ENCODE peak calls at places on chromosomes 6 and 20, in eight cellular contexts. E, R, M, V, Q, L, J and U are unnamed samples.

GRCh38 chr20:1946762-1947534 is 46.9 kb downstream of the PDYN start:
- DNase-seq in J (no peak), Q (no peak), M (peak), E (no peak), V (no peak), R (no peak), L (peak), U (peak)

GRCh38 chr6:108946695-108947094 is 98.5 kb downstream of the ARMC2 start:
- DNase-seq in M (peak), E (no peak), Q (no peak), V (no peak), R (no peak), J (no peak), L (no peak), U (no peak)

GRCh38 chr6:119612871-119613515 is 263.4 kb upstream of the MAN1A1 start:
- DNase-seq in V (no peak), E (no peak), Q (no peak), R (no peak), J (no peak), L (no peak), M (no peak), U (no peak)

GRCh38 chr6:19838442-19839236 is 1.5 kb downstream of the ID4 start:
- DNase-seq in V (no peak), Q (peak), L (peak), E (no peak), M (peak), R (no peak), J (peak), U (peak)

GRCh38 chr20:841568-842546 is 8.3 kb downstream of the FAM110A start:
- DNase-seq in R (no peak), J (no peak), L (peak), E (no peak), Q (peak), V (no peak), M (no peak), U (peak)

GRCh38 chr6:68238097-68238597 is 396.9 kb upstream of the ADGRB3 start:
- DNase-seq in R (no peak), E (no peak), M (no peak), Q (no peak), V (no peak), L (no peak), J (no peak), U (no peak)

GRCh38 chr6:107171513-107171912 is 56.2 kb upstream of the BEND3 start:
- DNase-seq in V (no peak), Q (no peak), R (no peak), M (no peak), J (no peak), E (no peak), L (no peak), U (no peak)

GRCh38 chr6:96626749-96627353 is 63.9 kb downstream of the FHL5 start:
- DNase-seq in E (no peak), L (no peak), M (no peak), V (peak), Q (no peak), J (peak), R (no peak), U (no peak)

GRCh38 chr6:20302702-20303251 is 90.5 kb upstream of the MBOAT1 start:
- DNase-seq in L (no peak), E (peak), M (no peak), V (peak), J (no peak), R (no peak), Q (no peak), U (no peak)

GRCh38 chr6:46652232-46652602 is 401 bp downstream of the CYP39A1 start:
- DNase-seq in R (no peak), M (no peak), V (no peak), Q (no peak), L (no peak), J (no peak), E (no peak), U (no peak)
- TF ChIP-seq EP300 in R (no peak), M (no peak), V (no peak), Q (no peak), L (no peak), J (no peak), E (no peak), U (no peak)

GRCh38 chr20:49700411-49701185 is 13.1 kb downstream of the B4GALT5 start:
- DNase-seq in L (no peak), V (no peak), M (no peak), Q (no peak), J (peak), E (no peak), R (no peak), U (no peak)
- TF ChIP-seq EP300 in L (no peak), V (peak), M (no peak), Q (no peak), J (peak), E (no peak), R (no peak), U (no peak)

DNA sequence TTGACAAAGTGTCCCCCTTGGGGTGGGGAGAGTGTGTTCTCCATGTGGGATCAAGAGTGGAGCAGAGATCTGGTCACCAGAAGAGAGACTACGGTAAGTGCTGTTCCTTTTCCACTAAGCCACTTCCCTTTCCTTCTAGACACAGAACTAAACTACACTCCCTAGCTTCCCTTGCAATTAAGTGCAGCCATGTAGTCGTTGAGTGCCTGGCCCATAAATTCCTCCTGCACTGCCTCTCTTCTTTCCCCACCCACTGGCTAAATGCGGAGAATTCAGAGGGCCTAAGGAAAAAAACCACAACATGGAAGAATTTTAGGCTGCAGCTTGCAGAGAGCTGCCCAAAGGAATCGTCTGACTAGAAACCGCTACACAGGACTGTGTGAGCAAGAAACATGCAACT is 1.5 kb downstream of the WDR27 start:
- DNase-seq in M (no peak), J (no peak), R (no peak), L (no peak), E (no peak), Q (peak), V (no peak), U (no peak)
- TF ChIP-seq EP300 in M (no peak), J (no peak), R (no peak), L (no peak), E (no peak), Q (no peak), V (no peak), U (no peak)

DNA sequence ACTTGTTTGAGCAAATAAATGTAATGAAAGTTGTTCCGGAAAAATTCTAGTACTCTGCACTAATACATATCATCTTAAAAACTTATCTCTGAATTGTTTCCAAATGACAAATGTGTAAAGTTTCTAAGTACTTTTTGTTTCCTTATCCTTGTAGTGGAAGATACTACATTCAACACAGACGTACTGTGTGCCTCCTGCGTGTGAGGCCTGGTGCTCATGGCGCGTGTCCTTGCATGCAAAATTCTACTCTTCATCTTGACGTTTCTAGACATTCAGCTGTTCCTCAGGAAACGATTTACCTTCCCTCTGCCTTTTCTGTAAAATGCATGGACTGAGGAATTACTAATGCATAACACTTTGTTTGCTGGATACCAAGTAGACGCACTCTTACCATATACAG is 11.5 kb downstream of the DLL1 start:
- DNase-seq in V (no peak), E (no peak), M (peak), J (no peak), R (no peak), Q (no peak), L (no peak), U (peak)
- TF ChIP-seq EP300 in V (no peak), E (no peak), M (no peak), J (no peak), R (no peak), Q (no peak), L (no peak), U (no peak)

DNA sequence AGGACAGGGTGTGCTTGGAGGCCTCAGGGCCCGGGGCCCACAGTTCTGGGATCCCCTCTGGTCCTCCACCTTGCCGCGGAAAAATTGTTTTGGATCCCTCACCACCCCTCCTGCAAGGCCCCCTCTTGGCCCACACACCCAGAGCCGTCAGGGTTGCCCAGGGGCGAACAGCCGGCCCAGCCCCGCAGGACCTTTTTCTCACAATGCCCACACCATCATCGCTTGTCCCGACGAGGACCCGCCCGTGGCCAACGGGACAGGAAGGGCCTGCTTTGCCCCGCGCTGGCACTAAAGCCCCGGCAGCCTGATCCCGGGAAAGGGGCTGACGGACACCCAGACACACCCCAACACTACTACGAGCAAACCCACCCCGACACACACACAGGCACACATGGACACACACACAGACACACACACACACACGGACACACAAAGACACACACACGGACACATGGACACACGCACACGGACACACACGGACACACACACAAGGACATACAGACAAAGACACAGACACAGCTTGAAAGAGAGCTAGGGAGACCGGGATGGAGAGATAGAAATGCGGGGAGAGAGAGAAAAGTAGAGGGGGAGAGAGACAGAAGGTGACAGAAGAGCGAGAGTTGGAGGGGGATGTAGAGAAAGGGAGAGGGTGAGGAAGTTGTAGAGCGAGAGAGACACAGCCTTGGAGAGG is 1493.5 kb upstream of the DEFB115 start:
- DNase-seq in L (no peak), J (no peak), Q (no peak), R (no peak), V (no peak), M (no peak), E (no peak), U (peak)
- TF ChIP-seq EP300 in L (no peak), J (no peak), Q (no peak), R (no peak), V (no peak), M (no peak), E (no peak), U (no peak)

GRCh38 chr20:13877789-13878188 is 93.0 kb downstream of the NDUFAF5 start:
- DNase-seq in Q (no peak), L (no peak), M (peak), J (no peak), R (no peak), V (no peak), E (no peak), U (no peak)
- TF ChIP-seq EP300 in Q (no peak), L (no peak), M (peak), J (no peak), R (no peak), V (no peak), E (no peak), U (no peak)